ENCODE peak calls at places on chromosome 22, in seven cellular contexts. O is thoracic aorta, X is cardiac fibroblast, H is psoas muscle, A is GM12878, R is Calu3, E is endothelial cell of umbilical vein. N is an unnamed sample.

GRCh38 chr22:35140879-35141745 is 75.2 kb downstream of the ISX start:
- DNase-seq in H (no peak), A (no peak), R (peak; percentile 23), O (no peak), X (no peak), E (no peak), N (no peak)

GRCh38 chr22:20918663-20919220 is 1.5 kb downstream of the CRKL start:
- DNase-seq in H (no peak), O (no peak), A (no peak), E (no peak), R (no peak), X (no peak), N (no peak)

GRCh38 chr22:37109242-37109917 is at the start of gene TMPRSS6:
- DNase-seq in E (no peak), R (no peak), A (no peak), H (no peak), O (no peak), X (no peak), N (no peak)

GRCh38 chr22:24893341-24894070 is 53.0 kb downstream of the LHFPL7 start:
- DNase-seq in E (no peak), H (no peak), O (no peak), A (no peak), R (no peak), X (no peak), N (no peak)

GRCh38 chr22:42895087-42895486 is 38.0 kb upstream of the ARFGAP3 start:
- DNase-seq in E (no peak), X (no peak), O (no peak), R (no peak), A (peak; percentile 76), H (no peak), N (no peak)

GRCh38 chr22:29609139-29609538 is 5.7 kb downstream of the NF2 start:
- DNase-seq in O (no peak), A (no peak), X (no peak), E (no peak), R (no peak), H (no peak), N (no peak)

GRCh38 chr22:20783844-20784723 is 10.2 kb downstream of the SERPIND1 start:
- DNase-seq in A (peak; percentile 28), X (peak; percentile 95), E (peak; percentile 85), O (no peak), H (no peak), R (peak; percentile 48), N (peak; percentile 81)

GRCh38 chr22:23984430-23984829 is 4.5 kb downstream of the GSTT2 start:
- DNase-seq in O (no peak), A (no peak), R (peak; percentile 65), E (peak; percentile 34), X (no peak), H (no peak), N (no peak)

GRCh38 chr22:29030618-29031235 is 30.9 kb downstream of the C22orf31 start:
- DNase-seq in O (peak; percentile 40), A (no peak), E (peak; percentile 82), H (peak; percentile 77), R (peak; percentile 94), X (peak; percentile 79), N (peak; percentile 59)

GRCh38 chr22:34236527-34236926 is 316.3 kb upstream of the LARGE1 start:
- DNase-seq in E (no peak), O (no peak), X (no peak), R (no peak), H (peak; percentile 46), A (no peak), N (no peak)

GRCh38 chr22:26642465-26643367 is 14.7 kb upstream of the MIAT start:
- DNase-seq in O (no peak), E (no peak), A (no peak), H (no peak), R (no peak), X (peak; percentile 19), N (no peak)

GRCh38 chr22:26842103-26842502 is 184.7 kb downstream of the MIAT start:
- DNase-seq in A (no peak), E (no peak), H (no peak), R (no peak), O (no peak), X (no peak), N (no peak)

GRCh38 chr22:20181194-20181931 is 30.5 kb upstream of the CCDC188 start:
- DNase-seq in A (no peak), R (no peak), O (no peak), X (no peak), E (no peak), H (no peak), N (no peak)

GRCh38 chr22:46299101-46299500 is 2.4 kb downstream of the GTSE1 start:
- DNase-seq in O (no peak), X (no peak), R (no peak), E (no peak), A (no peak), H (no peak), N (no peak)

GRCh38 chr22:46303347-46303965 is 6.8 kb downstream of the GTSE1 start:
- DNase-seq in R (no peak), A (no peak), H (no peak), X (peak; percentile 49), E (no peak), O (no peak), N (no peak)

GRCh38 chr22:46296257-46297150 is at the start of gene GTSE1:
- DNase-seq in E (peak; percentile 97), R (peak; percentile 96), X (peak; percentile 98), H (peak; percentile 98), A (peak; percentile 96), O (peak; percentile 89), N (peak; percentile 95)

GRCh38 chr22:46297151-46297819 is 615 bp downstream of the GTSE1 start:
- DNase-seq in H (peak; percentile 31), X (peak; percentile 63), O (no peak), A (no peak), E (peak; percentile 46), R (peak; percentile 17), N (peak; percentile 20)

GRCh38 chr22:46300491-46300890 is 3.8 kb downstream of the GTSE1 start:
- DNase-seq in X (no peak), A (no peak), E (no peak), H (no peak), R (no peak), O (no peak), N (no peak)
- TF ChIP-seq CTCF in X (no peak), A (no peak), E (no peak), H (no peak), R (no peak), O (no peak), N (no peak)

GRCh38 chr22:48968201-48968959 is 859.3 kb downstream of the BRD1 start:
- DNase-seq in H (no peak), R (no peak), A (no peak), E (no peak), X (no peak), O (no peak), N (no peak)
- TF ChIP-seq CTCF in H (no peak), R (no peak), A (no peak), E (no peak), X (no peak), O (no peak), N (peak; percentile 18)

GRCh38 chr22:43925433-43926348 is 2.1 kb downstream of the PNPLA3 start:
- DNase-seq in O (no peak), H (no peak), R (no peak), E (no peak), X (no peak), A (no peak), N (no peak)

GRCh38 chr22:43923191-43923590 is 414 bp upstream of the PNPLA3 start:
- DNase-seq in A (no peak), H (no peak), R (no peak), E (peak; percentile 53), O (no peak), X (peak; percentile 26), N (no peak)

GRCh38 chr22:43922123-43922522 is 1.5 kb upstream of the PNPLA3 start:
- DNase-seq in X (no peak), A (no peak), O (no peak), E (no peak), R (peak; percentile 15), H (no peak), N (no peak)

GRCh38 chr22:43926349-43926710 is 2.7 kb downstream of the PNPLA3 start:
- DNase-seq in X (no peak), A (no peak), E (no peak), R (no peak), O (no peak), H (no peak), N (no peak)

DNA sequence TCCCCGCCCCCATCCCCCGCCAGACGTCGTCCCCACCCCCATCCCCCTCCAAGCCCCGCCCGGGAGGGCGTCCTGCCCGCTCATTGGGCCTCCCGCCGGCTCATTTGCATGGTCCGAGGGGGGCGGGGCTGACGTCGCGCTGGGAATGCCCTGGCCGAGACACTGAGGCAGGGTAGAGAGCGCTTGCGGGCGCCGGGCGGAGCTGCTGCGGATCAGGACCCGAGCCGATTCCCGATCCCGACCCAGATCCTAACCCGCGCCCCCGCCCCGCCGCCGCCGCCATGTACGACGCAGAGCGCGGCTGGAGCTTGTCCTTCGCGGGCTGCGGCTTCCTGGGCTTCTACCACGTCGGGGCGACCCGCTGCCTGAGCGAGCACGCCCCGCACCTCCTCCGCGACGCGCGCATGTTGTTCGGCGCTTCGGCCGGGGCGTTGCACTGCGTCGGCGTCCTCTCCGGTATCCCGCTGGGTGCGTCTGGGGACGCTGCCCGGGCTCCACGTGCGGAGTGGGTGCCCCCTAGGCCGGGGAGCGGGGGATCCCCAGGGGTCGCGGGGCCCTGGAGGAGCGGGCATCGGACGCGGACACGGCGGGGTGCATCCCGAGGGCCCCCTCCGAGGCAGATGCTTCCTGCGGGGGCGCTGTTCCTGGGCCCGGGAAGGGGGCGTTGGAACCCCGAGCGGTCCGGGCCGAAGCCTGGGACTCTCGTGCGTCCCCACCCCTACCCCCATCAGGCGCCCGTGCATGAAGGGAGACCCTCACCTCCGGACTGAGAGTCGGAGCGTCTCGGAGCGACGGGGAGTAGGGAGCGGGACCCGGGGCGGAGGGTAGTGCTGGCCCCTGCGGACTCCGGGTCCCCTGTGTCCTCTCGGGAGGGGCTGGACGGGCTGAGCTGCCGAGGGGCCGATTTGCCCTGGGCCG is at the start of gene PNPLA3:
- DNase-seq in R (peak; percentile 95), A (no peak), E (peak; percentile 88), H (peak; percentile 92), O (peak; percentile 42), X (peak; percentile 80), N (peak; percentile 88)
- TF ChIP-seq CTCF in R (peak; percentile 25), A (no peak), E (peak; percentile 36), H (no peak), O (no peak), X (peak; percentile 11), N (peak; percentile 52)

GRCh38 chr22:22813126-22814075 is 74.2 kb upstream of the IGLL5 start:
- DNase-seq in X (no peak), R (no peak), A (no peak), O (no peak), E (no peak), H (no peak), N (no peak)

GRCh38 chr22:22810471-22810870 is 77.1 kb upstream of the IGLL5 start:
- DNase-seq in E (no peak), X (no peak), R (peak; percentile 15), A (no peak), O (no peak), H (no peak), N (no peak)

GRCh38 chr22:22811016-22812009 is 76.3 kb upstream of the IGLL5 start:
- DNase-seq in H (no peak), R (no peak), E (no peak), A (no peak), O (no peak), X (no peak), N (no peak)

GRCh38 chr22:22812031-22812905 is 75.3 kb upstream of the IGLL5 start:
- DNase-seq in X (no peak), R (no peak), O (no peak), H (no peak), A (no peak), E (no peak), N (no peak)

GRCh38 chr22:22810018-22810427 is 77.6 kb upstream of the IGLL5 start:
- DNase-seq in A (no peak), E (peak; percentile 7), R (peak; percentile 56), X (no peak), O (no peak), H (peak; percentile 52), N (no peak)
- TF ChIP-seq CTCF in A (peak; percentile 67), E (peak; percentile 80), R (no peak), X (no peak), O (peak; percentile 40), H (peak; percentile 62), N (peak; percentile 87)

N was measured in brain microvascular endothelial cell.